ENCODE peak calls at places on chromosomes 11 and 22, in eight cellular contexts. W, U, R, Y, A, J, X and D are unnamed samples.

GRCh38 chr11:85866137-85866827 is 11.1 kb downstream of the CCDC83 start:
- DNase-seq in W (no peak), U (no peak), R (no peak), Y (no peak), A (no peak), J (no peak), X (no peak), D (no peak)

GRCh38 chr11:27471588-27472397 is 797 bp downstream of the LGR4 start:
- DNase-seq in W (no peak), U (peak), R (no peak), Y (no peak), A (no peak), J (peak), X (no peak), D (no peak)

GRCh38 chr22:24106385-24107381 is 74.6 kb upstream of the SUSD2 start:
- DNase-seq in W (no peak), U (no peak), R (peak), Y (no peak), A (peak), J (no peak), X (no peak), D (no peak)

GRCh38 chr11:45994421-45995341 is 72.2 kb downstream of the LARGE2 start:
- DNase-seq in W (no peak), U (no peak), R (peak), Y (peak), A (no peak), J (no peak), X (no peak), D (no peak)

GRCh38 chr11:65468874-65469333 is 29.9 kb upstream of the MALAT1 start:
- DNase-seq in W (peak), U (no peak), R (peak), Y (no peak), A (peak), J (peak), X (no peak), D (no peak)

GRCh38 chr22:27170491-27170890 is 513.1 kb downstream of the MIAT start:
- DNase-seq in W (no peak), U (no peak), R (peak), Y (peak), A (no peak), J (peak), X (peak), D (peak)

GRCh38 chr11:121318848-121319834 is 26.6 kb downstream of the SC5D start:
- DNase-seq in W (peak), U (peak), R (peak), Y (peak), A (no peak), J (peak), X (peak), D (peak)

GRCh38 chr11:94800394-94800793 is 32.2 kb downstream of the AMOTL1 start:
- DNase-seq in W (no peak), U (no peak), R (peak), Y (no peak), A (no peak), J (no peak), X (peak), D (no peak)

GRCh38 chr11:10303558-10304363 is 1.1 kb upstream of the ADM start:
- DNase-seq in W (no peak), U (no peak), R (peak), Y (no peak), A (no peak), J (peak), X (peak), D (peak)

GRCh38 chr11:121479355-121479754 is 26.6 kb upstream of the SORL1-AS1 start:
- DNase-seq in W (no peak), U (no peak), R (no peak), Y (no peak), A (no peak), J (no peak), X (no peak), D (no peak)

GRCh38 chr11:1573847-1574255 is 1.8 kb upstream of the DUSP8 start:
- DNase-seq in W (no peak), U (no peak), R (no peak), Y (no peak), A (no peak), J (no peak), X (no peak), D (no peak)

GRCh38 chr11:133738624-133739023 is 106.7 kb downstream of the SPATA19 start:
- DNase-seq in W (no peak), U (no peak), R (no peak), Y (no peak), A (no peak), J (no peak), X (no peak), D (no peak)

GRCh38 chr11:28581286-28582242 is 473.4 kb downstream of the METTL15 start:
- DNase-seq in W (no peak), U (no peak), R (peak), Y (peak), A (no peak), J (peak), X (peak), D (peak)

GRCh38 chr11:1780700-1781592 is 17.2 kb upstream of the CTSD start:
- DNase-seq in W (no peak), U (no peak), R (no peak), Y (no peak), A (no peak), J (no peak), X (no peak), D (no peak)

GRCh38 chr22:23835773-23836144 is 3.0 kb downstream of the DERL3 start:
- DNase-seq in W (no peak), U (no peak), R (no peak), Y (no peak), A (no peak), J (no peak), X (no peak), D (no peak)

GRCh38 chr11:68498313-68498712 is 37.8 kb downstream of the PPP6R3 start:
- DNase-seq in W (no peak), U (no peak), R (no peak), Y (no peak), A (no peak), J (peak), X (no peak), D (no peak)

GRCh38 chr11:65891180-65892136 is 985 bp downstream of the CCDC85B start:
- DNase-seq in W (no peak), U (peak), R (peak), Y (peak), A (no peak), J (peak), X (no peak), D (peak)

GRCh38 chr11:6563121-6563619 is 40.2 kb downstream of the RRP8 start:
- DNase-seq in W (no peak), U (no peak), R (no peak), Y (no peak), A (no peak), J (peak), X (no peak), D (no peak)